ENCODE peak calls at places on chromosome 14, in six cellular contexts. One of them, this sample, is unnamed.

GRCh38 chr14:73058923-73059311 is 583 bp downstream of the RBM25 start:
- DNase-seq in prostate gland: peak
- DNase-seq in thyroid gland: peak
- DNase-seq in tibial nerve: peak
- DNase-seq in sigmoid colon: no peak
- DNase-seq in H54: peak
- DNase-seq in this sample: peak

GRCh38 chr14:36520601-36521525 is 831 bp upstream of the NKX2-1 start:
- DNase-seq in prostate gland: no peak
- DNase-seq in thyroid gland: peak
- DNase-seq in tibial nerve: no peak
- DNase-seq in sigmoid colon: no peak
- DNase-seq in H54: no peak
- DNase-seq in this sample: peak

GRCh38 chr14:38944691-38945090 is 158.3 kb downstream of the SEC23A start:
- DNase-seq in prostate gland: no peak
- DNase-seq in thyroid gland: no peak
- DNase-seq in tibial nerve: no peak
- DNase-seq in sigmoid colon: no peak
- DNase-seq in H54: no peak
- DNase-seq in this sample: no peak

GRCh38 chr14:76022991-76023390 is 37.4 kb downstream of the IFT43 start:
- DNase-seq in prostate gland: no peak
- DNase-seq in thyroid gland: no peak
- DNase-seq in tibial nerve: no peak
- DNase-seq in sigmoid colon: no peak
- DNase-seq in H54: no peak
- DNase-seq in this sample: no peak

GRCh38 chr14:22231022-22231421 is 358.0 kb downstream of the DAD1 start:
- DNase-seq in prostate gland: no peak
- DNase-seq in thyroid gland: no peak
- DNase-seq in tibial nerve: no peak
- DNase-seq in sigmoid colon: no peak
- DNase-seq in H54: no peak
- DNase-seq in this sample: no peak

GRCh38 chr14:70888681-70889175 is 18.5 kb upstream of the PCNX1 start:
- DNase-seq in prostate gland: no peak
- DNase-seq in thyroid gland: no peak
- DNase-seq in tibial nerve: no peak
- DNase-seq in sigmoid colon: no peak
- DNase-seq in H54: peak
- DNase-seq in this sample: no peak

GRCh38 chr14:97039717-97040363 is 242.7 kb downstream of the VRK1 start:
- DNase-seq in prostate gland: no peak
- DNase-seq in thyroid gland: no peak
- DNase-seq in tibial nerve: no peak
- DNase-seq in sigmoid colon: no peak
- DNase-seq in H54: no peak
- DNase-seq in this sample: no peak

GRCh38 chr14:95510804-95511203 is 5.6 kb downstream of the SYNE3 start:
- DNase-seq in prostate gland: no peak
- DNase-seq in thyroid gland: no peak
- DNase-seq in tibial nerve: no peak
- DNase-seq in sigmoid colon: no peak
- DNase-seq in H54: no peak
- DNase-seq in this sample: no peak

GRCh38 chr14:27528328-27528727 is 930.5 kb upstream of the NOVA1 start:
- DNase-seq in prostate gland: no peak
- DNase-seq in thyroid gland: no peak
- DNase-seq in tibial nerve: no peak
- DNase-seq in sigmoid colon: no peak
- DNase-seq in H54: peak
- DNase-seq in this sample: no peak

GRCh38 chr14:91418387-91419043 is 895 bp upstream of the CCDC88C start:
- DNase-seq in prostate gland: peak
- DNase-seq in thyroid gland: peak
- DNase-seq in tibial nerve: peak
- DNase-seq in sigmoid colon: no peak
- DNase-seq in H54: peak
- DNase-seq in this sample: peak

GRCh38 chr14:91419044-91419397 is 1.4 kb upstream of the CCDC88C start:
- DNase-seq in prostate gland: no peak
- DNase-seq in thyroid gland: no peak
- DNase-seq in tibial nerve: no peak
- DNase-seq in sigmoid colon: no peak
- DNase-seq in H54: no peak
- DNase-seq in this sample: no peak

GRCh38 chr14:91417134-91417982 is at the start of gene CCDC88C:
- DNase-seq in prostate gland: peak
- DNase-seq in thyroid gland: peak
- DNase-seq in tibial nerve: no peak
- DNase-seq in sigmoid colon: no peak
- DNase-seq in H54: no peak
- DNase-seq in this sample: peak

GRCh38 chr14:91416744-91417133 is 881 bp downstream of the CCDC88C start:
- DNase-seq in prostate gland: peak
- DNase-seq in thyroid gland: no peak
- DNase-seq in tibial nerve: no peak
- DNase-seq in sigmoid colon: no peak
- DNase-seq in H54: no peak
- DNase-seq in this sample: peak

GRCh38 chr14:91417983-91418386 is 365 bp upstream of the CCDC88C start:
- DNase-seq in prostate gland: no peak
- DNase-seq in thyroid gland: no peak
- DNase-seq in tibial nerve: no peak
- DNase-seq in sigmoid colon: no peak
- DNase-seq in H54: no peak
- DNase-seq in this sample: peak
- TF ChIP-seq POLR2A in prostate gland: no peak
- TF ChIP-seq POLR2A in thyroid gland: no peak
- TF ChIP-seq POLR2A in tibial nerve: no peak
- TF ChIP-seq POLR2A in sigmoid colon: no peak
- TF ChIP-seq POLR2A in H54: no peak
- TF ChIP-seq POLR2A in this sample: peak

GRCh38 chr14:92793709-92794546 is at the start of gene GOLGA5:
- DNase-seq in prostate gland: peak
- DNase-seq in thyroid gland: peak
- DNase-seq in tibial nerve: peak
- DNase-seq in sigmoid colon: peak
- DNase-seq in H54: peak
- DNase-seq in this sample: peak
- TF ChIP-seq POLR2A in prostate gland: peak
- TF ChIP-seq POLR2A in thyroid gland: no peak
- TF ChIP-seq POLR2A in tibial nerve: peak
- TF ChIP-seq POLR2A in sigmoid colon: peak
- TF ChIP-seq POLR2A in H54: peak
- TF ChIP-seq POLR2A in this sample: peak

GRCh38 chr14:104977681-104978647 is at the start of gene AHNAK2:
- DNase-seq in prostate gland: peak
- DNase-seq in thyroid gland: peak
- DNase-seq in tibial nerve: no peak
- DNase-seq in sigmoid colon: peak
- DNase-seq in H54: no peak
- DNase-seq in this sample: peak
- TF ChIP-seq POLR2A in prostate gland: peak
- TF ChIP-seq POLR2A in thyroid gland: no peak
- TF ChIP-seq POLR2A in tibial nerve: no peak
- TF ChIP-seq POLR2A in sigmoid colon: no peak
- TF ChIP-seq POLR2A in H54: peak
- TF ChIP-seq POLR2A in this sample: no peak

GRCh38 chr14:92121670-92122350 is at the start of the genes CPSF2 and NDUFB1:
- DNase-seq in prostate gland: peak
- DNase-seq in thyroid gland: peak
- DNase-seq in tibial nerve: peak
- DNase-seq in sigmoid colon: peak
- DNase-seq in H54: peak
- DNase-seq in this sample: peak
- TF ChIP-seq POLR2A in prostate gland: peak
- TF ChIP-seq POLR2A in thyroid gland: no peak
- TF ChIP-seq POLR2A in tibial nerve: peak
- TF ChIP-seq POLR2A in sigmoid colon: peak
- TF ChIP-seq POLR2A in H54: peak
- TF ChIP-seq POLR2A in this sample: peak

GRCh38 chr14:104129556-104129955 is 8.8 kb upstream of the KIF26A start:
- DNase-seq in prostate gland: no peak
- DNase-seq in thyroid gland: no peak
- DNase-seq in tibial nerve: no peak
- DNase-seq in sigmoid colon: no peak
- DNase-seq in H54: no peak
- DNase-seq in this sample: no peak
- TF ChIP-seq POLR2A in prostate gland: no peak
- TF ChIP-seq POLR2A in thyroid gland: no peak
- TF ChIP-seq POLR2A in tibial nerve: no peak
- TF ChIP-seq POLR2A in sigmoid colon: no peak
- TF ChIP-seq POLR2A in H54: no peak
- TF ChIP-seq POLR2A in this sample: no peak

GRCh38 chr14:33938131-33938949 is 12.5 kb downstream of the EGLN3 start:
- DNase-seq in prostate gland: peak
- DNase-seq in thyroid gland: peak
- DNase-seq in tibial nerve: peak
- DNase-seq in sigmoid colon: peak
- DNase-seq in H54: no peak
- DNase-seq in this sample: peak
- TF ChIP-seq POLR2A in prostate gland: no peak
- TF ChIP-seq POLR2A in thyroid gland: no peak
- TF ChIP-seq POLR2A in tibial nerve: no peak
- TF ChIP-seq POLR2A in sigmoid colon: no peak
- TF ChIP-seq POLR2A in H54: no peak
- TF ChIP-seq POLR2A in this sample: no peak